ENCODE peak calls at places on chromosomes 3 and 15, in ten cellular contexts. Z is A549, Q is endothelial cell of umbilical vein, U is esophagus muscularis mucosa, R is body of pancreas, G is heart left ventricle, Y is IMR-90, H is ovary, T is sigmoid colon, N is transverse colon. J is an unnamed sample.

GRCh38 chr3:71692139-71692538 is 33.1 kb downstream of the EIF4E3 start:
- DNase-seq in N (no peak), R (no peak), Q (no peak), H (no peak), U (no peak), Z (no peak), G (no peak), T (no peak), Y (no peak), J (no peak)

GRCh38 chr3:63727248-63727647 is 74.8 kb downstream of the SNTN start:
- DNase-seq in R (no peak), Z (no peak), N (no peak), T (no peak), U (no peak), H (no peak), G (no peak), Q (no peak), Y (peak), J (no peak)

GRCh38 chr3:160485931-160486330 is 36.3 kb upstream of the TRIM59 start:
- DNase-seq in N (no peak), Q (peak), H (no peak), R (no peak), U (no peak), Z (no peak), T (no peak), Y (no peak), G (no peak), J (no peak)

GRCh38 chr3:14587733-14588360 is 47.7 kb upstream of the GRIP2 start:
- DNase-seq in T (no peak), U (no peak), H (no peak), Q (no peak), G (no peak), Z (peak), N (no peak), Y (peak), R (no peak), J (no peak)

GRCh38 chr3:73451276-73451973 is 173.3 kb downstream of the PDZRN3 start:
- DNase-seq in Z (no peak), Y (peak), U (no peak), G (no peak), N (no peak), R (no peak), T (no peak), H (no peak), Q (no peak), J (no peak)

GRCh38 chr3:185729335-185729715 is 95.5 kb downstream of the IGF2BP2 start:
- DNase-seq in H (no peak), Y (peak), N (no peak), G (no peak), R (no peak), Z (peak), Q (peak), T (no peak), U (no peak), J (no peak)

GRCh38 chr3:137938876-137939275 is 71.1 kb upstream of the CLDN18 start:
- DNase-seq in G (no peak), T (no peak), Z (no peak), Y (no peak), Q (no peak), N (no peak), R (no peak), H (no peak), U (peak), J (no peak)

GRCh38 chr15:33131880-33132279 is 62.6 kb downstream of the FMN1 start:
- DNase-seq in H (no peak), G (no peak), Z (no peak), U (no peak), R (no peak), Q (peak), Y (peak), T (no peak), N (no peak), J (no peak)

GRCh38 chr15:60573936-60574335 is 95.0 kb upstream of the ICE2 start:
- DNase-seq in U (no peak), G (no peak), H (no peak), N (peak), R (no peak), Q (no peak), Y (no peak), Z (no peak), T (no peak), J (no peak)

GRCh38 chr3:57646723-57647122 is 46.2 kb downstream of the DENND6A start:
- DNase-seq in R (no peak), N (no peak), Q (peak), G (no peak), Z (peak), U (no peak), T (no peak), H (peak), Y (peak), J (peak)

GRCh38 chr3:106342386-106342785 is 473.6 kb upstream of the CBLB start:
- DNase-seq in U (no peak), H (no peak), G (no peak), Z (no peak), R (no peak), Q (no peak), N (no peak), Y (no peak), T (no peak), J (peak)

GRCh38 chr15:65062061-65062460 is 5.7 kb downstream of the RASL12 start:
- DNase-seq in Q (no peak), T (peak), Y (no peak), N (no peak), U (no peak), G (no peak), Z (no peak), R (no peak), H (no peak), J (no peak)

GRCh38 chr3:27596334-27596841 is 112.2 kb upstream of the SLC4A7 start:
- DNase-seq in Z (peak), T (no peak), U (no peak), Y (peak), R (no peak), Q (peak), H (no peak), G (no peak), N (no peak), J (no peak)

GRCh38 chr3:193016437-193016887 is 98.8 kb upstream of the MB21D2 start:
- DNase-seq in H (peak), Y (no peak), G (peak), T (no peak), U (no peak), Z (no peak), N (no peak), R (peak), Q (no peak), J (no peak)

GRCh38 chr15:68271854-68272471 is 5.6 kb upstream of the FEM1B start:
- DNase-seq in R (no peak), H (peak), U (no peak), N (no peak), Y (peak), Z (peak), T (no peak), Q (no peak), G (no peak), J (peak)

GRCh38 chr3:52839892-52840545 is 5.2 kb upstream of the MUSTN1 start:
- DNase-seq in T (no peak), N (no peak), R (no peak), U (no peak), Z (no peak), Y (no peak), G (no peak), H (no peak), Q (no peak), J (no peak)

GRCh38 chr3:140523600-140523999 is 154.3 kb upstream of the TRIM42 start:
- DNase-seq in T (no peak), U (no peak), Y (no peak), N (no peak), Z (no peak), G (no peak), Q (no peak), R (no peak), H (no peak), J (no peak)

GRCh38 chr3:170467560-170467959 is 48.9 kb downstream of the CLDN11 start:
- DNase-seq in T (no peak), R (no peak), Q (no peak), Z (no peak), U (no peak), H (no peak), Y (no peak), G (no peak), N (no peak), J (no peak)

GRCh38 chr3:72265250-72265649 is 480.3 kb upstream of the PROK2 start:
- DNase-seq in T (no peak), H (no peak), N (no peak), G (no peak), Y (no peak), Z (no peak), R (no peak), U (no peak), Q (no peak), J (no peak)

GRCh38 chr15:73081321-73081958 is 29.2 kb downstream of the NEO1 start:
- DNase-seq in G (no peak), U (no peak), R (peak), H (no peak), Y (peak), Z (peak), N (no peak), T (no peak), Q (peak), J (no peak)
- TF ChIP-seq CTCF in G (peak), U (peak), R (peak), H (peak), Y (peak), Z (peak), N (peak), T (peak), Q (peak), J (no peak)

DNA sequence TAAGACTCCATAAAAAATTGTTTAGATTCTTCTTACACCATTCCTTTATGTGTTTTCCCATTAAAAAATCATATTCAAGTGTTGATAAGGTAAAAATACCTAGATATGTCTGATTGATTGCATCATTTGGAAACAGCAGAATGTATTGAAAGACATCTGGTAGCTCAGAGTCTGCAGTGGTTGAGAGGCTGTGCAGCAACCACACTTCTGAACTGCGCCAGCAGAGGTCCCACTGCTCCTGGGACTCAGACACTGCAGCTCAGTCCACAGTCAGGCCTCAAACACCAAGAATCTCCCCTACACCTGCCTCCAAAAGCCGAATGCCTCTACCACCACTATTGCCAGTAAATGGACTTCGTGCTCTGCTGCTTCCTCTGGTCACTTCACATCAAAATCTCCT is 176.9 kb upstream of the LMCD1 start:
- DNase-seq in Y (peak), G (peak), U (no peak), Q (peak), N (peak), T (no peak), R (no peak), H (no peak), Z (peak), J (no peak)
- TF ChIP-seq POLR2A in Y (no peak), G (no peak), U (no peak), Q (no peak), N (no peak), T (no peak), R (no peak), H (no peak), Z (no peak), J (no peak)

DNA sequence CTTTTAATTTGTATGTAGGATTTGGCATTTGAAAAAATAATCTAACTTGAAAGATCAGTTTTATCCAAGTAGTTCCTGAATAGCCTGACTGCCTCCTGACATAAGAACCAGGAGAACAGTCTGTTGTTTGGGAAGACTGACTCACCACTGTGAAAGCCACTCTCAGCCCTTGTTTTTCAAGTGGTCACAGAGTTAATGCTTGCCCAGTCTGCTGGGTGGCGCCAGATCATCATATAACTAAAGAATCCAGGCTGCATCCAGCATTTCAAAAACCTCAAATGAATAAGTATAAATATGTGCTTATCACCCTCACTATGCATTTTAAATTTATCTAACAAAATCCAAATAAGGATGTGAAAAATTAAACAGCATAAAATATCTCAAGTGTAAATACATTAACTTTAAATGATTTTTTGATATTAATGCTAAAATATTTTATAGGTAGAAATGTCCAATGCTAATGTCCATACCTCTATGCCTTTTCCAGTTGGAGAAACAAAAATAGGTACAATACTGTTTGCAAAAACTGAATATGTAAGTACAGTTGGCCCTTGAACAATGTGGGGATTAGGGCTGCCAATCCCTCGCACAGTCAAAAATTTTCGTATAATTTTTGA is 26.9 kb upstream of the ZBBX start:
- DNase-seq in Q (peak), Y (peak), T (no peak), H (no peak), G (no peak), N (peak), U (no peak), Z (peak), R (peak), J (peak)
- TF ChIP-seq CTCF in Q (peak), Y (peak), T (no peak), H (no peak), G (peak), N (peak), U (no peak), Z (peak), R (peak), J (no peak)

DNA sequence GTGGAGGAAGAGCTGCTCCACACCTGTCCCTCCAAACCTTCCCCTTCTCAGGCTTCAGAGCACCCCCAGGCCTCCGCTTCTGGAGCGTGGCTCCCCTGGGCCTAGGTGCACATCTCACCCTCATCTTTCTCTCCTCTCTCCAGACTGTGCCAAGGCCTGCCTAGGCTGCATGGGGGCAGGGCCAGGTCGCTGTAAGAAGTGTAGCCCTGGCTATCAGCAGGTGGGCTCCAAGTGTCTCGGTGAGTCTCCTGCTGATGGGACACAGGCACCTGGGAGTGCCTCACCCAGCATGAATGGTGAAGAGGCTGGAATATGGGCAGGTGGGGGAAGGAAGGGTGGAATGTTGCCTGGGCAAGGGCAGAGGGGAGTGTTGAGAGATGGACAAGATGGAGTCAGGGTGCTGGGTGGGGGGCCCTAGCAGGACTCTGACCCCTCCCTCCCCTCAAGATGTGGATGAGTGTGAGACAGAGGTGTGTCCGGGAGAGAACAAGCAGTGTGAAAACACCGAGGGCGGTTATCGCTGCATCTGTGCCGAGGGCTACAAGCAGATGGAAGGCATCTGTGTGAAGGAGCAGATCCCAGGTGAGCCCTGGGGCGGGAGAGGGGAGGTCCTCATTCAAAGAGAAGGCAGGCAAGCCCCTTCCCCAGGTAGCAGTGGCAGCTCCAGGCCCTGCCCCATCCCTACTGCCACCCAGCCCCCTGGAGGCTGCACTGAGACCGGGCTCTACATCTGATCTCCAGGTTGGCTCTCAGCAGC is 9.1 kb downstream of the PRRT3 start:
- DNase-seq in Z (no peak), N (no peak), H (no peak), U (no peak), R (no peak), G (no peak), T (no peak), Y (no peak), Q (no peak), J (no peak)
- TF ChIP-seq POLR2A in Z (no peak), N (no peak), H (no peak), U (no peak), R (no peak), G (no peak), T (no peak), Y (no peak), Q (no peak), J (no peak)

DNA sequence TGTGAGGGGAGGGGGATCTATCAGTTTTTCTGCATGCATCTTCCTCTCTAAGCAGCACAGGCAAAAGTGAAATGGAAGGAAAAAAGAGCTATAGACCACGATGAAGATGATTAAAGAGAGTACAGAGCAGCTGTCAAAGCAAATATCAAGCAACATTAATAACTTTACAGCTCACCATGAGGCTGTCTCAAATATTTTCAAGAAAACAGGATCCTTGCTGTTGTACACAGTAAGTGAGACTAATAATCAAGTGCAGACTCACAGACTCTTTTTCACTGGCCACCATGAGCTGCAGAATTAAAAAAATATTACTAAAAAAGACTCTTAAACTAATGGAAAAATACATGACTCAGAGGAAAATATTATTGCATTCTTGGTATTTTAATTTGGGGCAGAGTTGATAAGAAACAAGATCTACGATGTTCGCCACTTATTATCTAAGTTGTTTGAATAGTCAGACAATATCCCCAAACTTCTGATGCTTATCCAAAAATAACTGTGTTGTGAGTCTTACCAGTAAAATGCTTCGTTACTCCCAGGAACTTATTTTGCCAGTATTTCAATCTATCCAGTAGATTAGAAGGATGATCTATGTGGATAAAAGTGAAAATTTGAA is 817.5 kb upstream of the ALCAM start:
- DNase-seq in G (no peak), T (no peak), Q (no peak), Y (no peak), H (no peak), R (no peak), Z (no peak), U (no peak), N (no peak), J (no peak)
- TF ChIP-seq CTCF in G (no peak), T (no peak), Q (no peak), Y (no peak), H (no peak), R (no peak), Z (no peak), U (no peak), N (no peak), J (no peak)